ENCODE peak calls at places on chromosomes 5 and 9, in seven cellular contexts. J, T, W, A, C, D and X are unnamed samples.

GRCh38 chr5:139799359-139799758 is 3.8 kb downstream of the PSD2 start:
- DNase-seq in J (no peak), T (no peak), W (no peak), A (no peak), C (no peak), D (no peak), X (no peak)

GRCh38 chr5:138230981-138231589 is 18.0 kb upstream of the CDC23 start:
- DNase-seq in J (peak; percentile 75), T (no peak), W (no peak), A (no peak), C (no peak), D (no peak), X (no peak)

GRCh38 chr5:14326035-14326909 is 183.1 kb downstream of the TRIO start:
- DNase-seq in J (no peak), T (no peak), W (no peak), A (no peak), C (no peak), D (no peak), X (no peak)

GRCh38 chr9:21160178-21160577 is 6.3 kb downstream of the IFNA21 start:
- DNase-seq in J (peak; percentile 69), T (peak; percentile 41), W (peak; percentile 5), A (no peak), C (no peak), D (no peak), X (no peak)

GRCh38 chr9:130017035-130017909 is 25.7 kb downstream of the FNBP1 start:
- DNase-seq in J (no peak), T (no peak), W (no peak), A (no peak), C (no peak), D (no peak), X (no peak)

GRCh38 chr5:51383494-51384081 is 340 bp downstream of the ISL1 start:
- DNase-seq in J (no peak), T (no peak), W (no peak), A (no peak), C (no peak), D (no peak), X (no peak)

GRCh38 chr5:163407034-163407652 is 30.3 kb upstream of the CCNG1 start:
- DNase-seq in J (peak; percentile 72), T (no peak), W (no peak), A (no peak), C (peak; percentile 3), D (no peak), X (peak; percentile 12)

GRCh38 chr5:178555771-178556211 is 34.4 kb downstream of the COL23A1 start:
- DNase-seq in J (no peak), T (no peak), W (no peak), A (no peak), C (no peak), D (no peak), X (no peak)

GRCh38 chr5:32278403-32278802 is 34.3 kb downstream of the MTMR12 start:
- DNase-seq in J (peak; percentile 84), T (peak; percentile 27), W (no peak), A (no peak), C (no peak), D (no peak), X (no peak)

GRCh38 chr5:109454726-109455505 is 45.1 kb upstream of the PJA2 start:
- DNase-seq in J (peak; percentile 39), T (no peak), W (no peak), A (no peak), C (no peak), D (no peak), X (no peak)
- H3K4me3 ChIP-seq in J (no peak overlapping the region), T (no peak overlapping the region), W (no peak overlapping the region), A (no peak overlapping the region), C (no peak overlapping the region), D (no peak overlapping the region), X (no peak overlapping the region)

DNA sequence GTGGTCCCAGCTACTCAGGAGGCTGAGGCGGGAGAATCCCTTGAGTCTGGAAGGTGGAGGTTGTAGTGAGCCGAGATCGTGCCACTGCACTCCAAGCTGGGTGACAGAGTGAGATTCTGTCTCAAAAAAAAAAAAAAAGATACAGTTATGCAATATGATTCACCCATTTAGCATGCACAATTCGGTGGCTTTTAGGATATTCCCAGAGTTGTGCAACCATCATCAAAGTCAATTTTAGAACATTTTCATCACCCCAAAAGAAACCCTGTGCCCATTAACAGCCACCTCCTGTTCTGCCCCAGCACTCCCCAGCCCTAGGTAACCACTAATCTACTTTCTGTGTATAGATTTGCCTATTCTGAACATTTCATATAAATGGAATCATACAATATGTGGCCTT is 4.3 kb upstream of the DHFR start:
- DNase-seq in J (peak; percentile 36), T (no peak), W (no peak), A (no peak), C (no peak), D (no peak), X (no peak)
- H3K36me3 ChIP-seq in J (peaks cover 29% of the 10 kb centered on the region), T (peaks cover 7% of the 10 kb centered on the region), W (peaks cover 15% of the 10 kb centered on the region), A (peaks cover 14% of the 10 kb centered on the region), C (peaks cover 79% of the 10 kb centered on the region), D (no peaks in the 10 kb centered on the region), X (peaks cover 1% of the 10 kb centered on the region)

GRCh38 chr5:33890147-33890546 is 1.6 kb downstream of the ADAMTS12 start:
- DNase-seq in J (peak; percentile 33), T (no peak), W (no peak), A (no peak), C (no peak), D (no peak), X (no peak)

GRCh38 chr5:33890633-33891032 is 1.2 kb downstream of the ADAMTS12 start:
- DNase-seq in J (peak; percentile 38), T (no peak), W (no peak), A (no peak), C (no peak), D (no peak), X (peak; percentile 39)

GRCh38 chr5:33891731-33892418 is at the start of gene ADAMTS12:
- DNase-seq in J (peak; percentile 86), T (no peak), W (no peak), A (no peak), C (no peak), D (peak; percentile 47), X (peak; percentile 46)

GRCh38 chr5:33894566-33894965 is 2.8 kb upstream of the ADAMTS12 start:
- DNase-seq in J (no peak), T (no peak), W (no peak), A (no peak), C (no peak), D (no peak), X (no peak)

GRCh38 chr5:33892419-33893151 is 795 bp upstream of the ADAMTS12 start:
- DNase-seq in J (peak; percentile 98), T (no peak), W (no peak), A (no peak), C (no peak), D (peak; percentile 38), X (no peak)
- H3K4me3 ChIP-seq in J (peak overlapping the region; percentile 66), T (no peak overlapping the region), W (no peak overlapping the region), A (no peak overlapping the region), C (no peak overlapping the region), D (peak overlapping the region; percentile 56), X (no peak overlapping the region)

GRCh38 chr9:109033941-109034700 is 20.8 kb upstream of the CTNNAL1 start:
- DNase-seq in J (no peak), T (no peak), W (no peak), A (no peak), C (no peak), D (no peak), X (no peak)

GRCh38 chr9:109028457-109028856 is 15.2 kb upstream of the CTNNAL1 start:
- DNase-seq in J (no peak), T (no peak), W (no peak), A (no peak), C (no peak), D (no peak), X (no peak)

GRCh38 chr9:109030426-109030825 is 17.1 kb upstream of the CTNNAL1 start:
- DNase-seq in J (no peak), T (no peak), W (no peak), A (no peak), C (no peak), D (no peak), X (no peak)

GRCh38 chr9:109027176-109027575 is 13.9 kb upstream of the CTNNAL1 start:
- DNase-seq in J (peak; percentile 73), T (no peak), W (no peak), A (no peak), C (no peak), D (no peak), X (no peak)

DNA sequence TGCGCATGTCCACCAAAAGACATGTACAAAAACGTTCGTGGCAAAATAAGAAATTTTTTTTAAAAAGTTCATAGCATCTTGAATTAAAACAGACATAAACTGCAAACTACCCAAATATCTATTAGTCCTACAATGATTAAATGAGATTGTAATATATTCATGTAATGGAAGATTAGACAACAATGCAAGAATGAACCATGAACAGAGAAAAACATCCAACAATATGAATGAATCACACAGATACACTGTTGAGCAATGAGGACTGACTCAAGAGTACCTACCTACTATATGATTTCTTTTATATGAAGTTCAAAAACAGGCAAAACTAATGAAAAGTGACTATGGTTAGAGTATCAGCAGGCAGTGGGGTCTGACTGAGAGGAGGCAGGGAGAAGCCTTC is 17.9 kb upstream of the CTNNAL1 start:
- DNase-seq in J (peak; percentile 51), T (no peak), W (no peak), A (no peak), C (no peak), D (no peak), X (no peak)
- H3K36me3 ChIP-seq in J (peaks cover 11% of the 10 kb centered on the region), T (peaks cover 16% of the 10 kb centered on the region), W (peaks cover 3% of the 10 kb centered on the region), A (peaks cover 7% of the 10 kb centered on the region), C (peaks cover 95% of the 10 kb centered on the region), D (no peaks in the 10 kb centered on the region), X (peaks cover 5% of the 10 kb centered on the region)

DNA sequence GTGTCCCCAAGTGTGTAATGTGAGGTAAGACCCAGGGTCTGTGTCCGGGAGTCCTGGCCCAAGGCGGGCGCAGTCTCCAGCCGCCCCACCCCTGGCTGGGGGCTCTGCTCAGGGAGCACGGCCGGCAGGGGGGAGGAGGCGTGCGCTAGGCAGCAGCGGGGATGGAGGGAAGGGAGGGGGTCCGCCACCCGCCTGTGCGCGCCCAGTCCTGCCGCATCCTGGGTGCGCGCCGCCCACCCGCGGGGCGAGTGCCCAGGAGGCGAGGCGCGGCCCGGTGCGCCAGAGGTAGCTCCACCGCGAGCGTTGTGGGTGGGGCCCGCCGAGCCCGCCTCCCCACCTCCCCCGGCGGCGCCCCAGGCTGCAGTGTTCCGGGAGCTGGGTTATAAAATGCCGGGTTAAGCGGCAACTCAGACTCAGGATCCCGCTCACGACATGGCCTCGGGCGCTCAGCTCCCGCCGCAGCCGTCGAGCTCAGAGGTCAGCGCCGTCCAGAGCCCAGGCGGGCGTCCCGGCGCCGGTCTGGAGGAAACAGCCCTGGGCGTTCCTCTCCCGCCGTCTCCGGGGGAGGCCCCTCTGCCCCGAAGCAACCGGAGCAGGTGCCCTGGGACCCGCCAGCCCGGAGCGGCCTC is at the start of gene CCNI2:
- DNase-seq in J (no peak), T (peak; percentile 63), W (peak; percentile 70), A (peak; percentile 68), C (no peak), D (no peak), X (peak; percentile 71)
- H3K4me3 ChIP-seq in J (peak within 1 kb of the TSS; percentile 31), T (peak within 1 kb of the TSS; percentile 57), W (peak within 1 kb of the TSS; percentile 57), A (peak within 1 kb of the TSS; percentile 49), C (peak within 1 kb of the TSS; percentile 51), D (peak within 1 kb of the TSS; percentile 39), X (peak within 1 kb of the TSS; percentile 70)